ENCODE peak calls at places on chromosomes 13 and 19, in six cellular contexts. One of them, this sample, is unnamed.

GRCh38 chr13:54607421-54607820 is 1578.8 kb downstream of the OLFM4 start:
- DNase-seq in AG10803: no peak
- DNase-seq in body of pancreas: no peak
- DNase-seq in lower leg skin: no peak
- DNase-seq in PC-3: no peak
- DNase-seq in HFF-Myc: no peak
- DNase-seq in this sample: no peak

GRCh38 chr19:56085571-56086275 is 35.4 kb downstream of the ZNF787 start:
- DNase-seq in AG10803: peak
- DNase-seq in body of pancreas: no peak
- DNase-seq in lower leg skin: no peak
- DNase-seq in PC-3: no peak
- DNase-seq in HFF-Myc: no peak
- DNase-seq in this sample: no peak

GRCh38 chr13:33326246-33326645 is 40.7 kb upstream of the STARD13 start:
- DNase-seq in AG10803: no peak
- DNase-seq in body of pancreas: no peak
- DNase-seq in lower leg skin: no peak
- DNase-seq in PC-3: no peak
- DNase-seq in HFF-Myc: no peak
- DNase-seq in this sample: no peak

GRCh38 chr19:10510301-10510802 is 6.9 kb downstream of the S1PR5 start:
- DNase-seq in AG10803: no peak
- DNase-seq in body of pancreas: no peak
- DNase-seq in lower leg skin: no peak
- DNase-seq in PC-3: peak
- DNase-seq in HFF-Myc: no peak
- DNase-seq in this sample: no peak

GRCh38 chr19:56660381-56661105 is 11.0 kb downstream of the ZNF835 start:
- DNase-seq in AG10803: no peak
- DNase-seq in body of pancreas: no peak
- DNase-seq in lower leg skin: no peak
- DNase-seq in PC-3: no peak
- DNase-seq in HFF-Myc: no peak
- DNase-seq in this sample: no peak

GRCh38 chr13:51564252-51564651 is 20.0 kb upstream of the WDFY2 start:
- DNase-seq in AG10803: no peak
- DNase-seq in body of pancreas: no peak
- DNase-seq in lower leg skin: no peak
- DNase-seq in PC-3: peak
- DNase-seq in HFF-Myc: no peak
- DNase-seq in this sample: no peak

GRCh38 chr13:80265348-80265747 is 75.6 kb downstream of the SPRY2 start:
- DNase-seq in AG10803: peak
- DNase-seq in body of pancreas: no peak
- DNase-seq in lower leg skin: no peak
- DNase-seq in PC-3: no peak
- DNase-seq in HFF-Myc: no peak
- DNase-seq in this sample: no peak

GRCh38 chr13:104163866-104164630 is 1097.8 kb upstream of the SLC10A2 start:
- DNase-seq in AG10803: no peak
- DNase-seq in body of pancreas: no peak
- DNase-seq in lower leg skin: no peak
- DNase-seq in PC-3: no peak
- DNase-seq in HFF-Myc: no peak
- DNase-seq in this sample: no peak

GRCh38 chr19:1650627-1651009 is 1.8 kb downstream of the TCF3 start:
- DNase-seq in AG10803: no peak
- DNase-seq in body of pancreas: no peak
- DNase-seq in lower leg skin: no peak
- DNase-seq in PC-3: no peak
- DNase-seq in HFF-Myc: no peak
- DNase-seq in this sample: no peak

GRCh38 chr19:57477191-57478008 is at the start of gene ZNF772:
- DNase-seq in AG10803: peak
- DNase-seq in body of pancreas: peak
- DNase-seq in lower leg skin: peak
- DNase-seq in PC-3: peak
- DNase-seq in HFF-Myc: peak
- DNase-seq in this sample: peak

GRCh38 chr13:99367106-99367616 is 60.0 kb upstream of the GPR183 start:
- DNase-seq in AG10803: no peak
- DNase-seq in body of pancreas: no peak
- DNase-seq in lower leg skin: no peak
- DNase-seq in PC-3: no peak
- DNase-seq in HFF-Myc: no peak
- DNase-seq in this sample: no peak

GRCh38 chr19:29687897-29688728 is 22.9 kb downstream of the PLEKHF1 start:
- DNase-seq in AG10803: peak
- DNase-seq in body of pancreas: no peak
- DNase-seq in lower leg skin: no peak
- DNase-seq in PC-3: peak
- DNase-seq in HFF-Myc: no peak
- DNase-seq in this sample: no peak

GRCh38 chr13:98959299-98959698 is 18.6 kb downstream of the DOCK9 start:
- DNase-seq in AG10803: no peak
- DNase-seq in body of pancreas: no peak
- DNase-seq in lower leg skin: no peak
- DNase-seq in PC-3: no peak
- DNase-seq in HFF-Myc: no peak
- DNase-seq in this sample: no peak

GRCh38 chr13:71866173-71867091 is 572 bp downstream of the DACH1 start:
- DNase-seq in AG10803: no peak
- DNase-seq in body of pancreas: peak
- DNase-seq in lower leg skin: no peak
- DNase-seq in PC-3: no peak
- DNase-seq in HFF-Myc: no peak
- DNase-seq in this sample: no peak

GRCh38 chr13:111283991-111284390 is 36.5 kb upstream of the TEX29 start:
- DNase-seq in AG10803: peak
- DNase-seq in body of pancreas: no peak
- DNase-seq in lower leg skin: no peak
- DNase-seq in PC-3: no peak
- DNase-seq in HFF-Myc: no peak
- DNase-seq in this sample: no peak

GRCh38 chr13:111287201-111287600 is 33.2 kb upstream of the TEX29 start:
- DNase-seq in AG10803: no peak
- DNase-seq in body of pancreas: no peak
- DNase-seq in lower leg skin: no peak
- DNase-seq in PC-3: no peak
- DNase-seq in HFF-Myc: no peak
- DNase-seq in this sample: no peak

GRCh38 chr13:111288276-111288675 is 32.2 kb upstream of the TEX29 start:
- DNase-seq in AG10803: no peak
- DNase-seq in body of pancreas: no peak
- DNase-seq in lower leg skin: no peak
- DNase-seq in PC-3: no peak
- DNase-seq in HFF-Myc: no peak
- DNase-seq in this sample: no peak

GRCh38 chr13:111284579-111284978 is 35.9 kb upstream of the TEX29 start:
- DNase-seq in AG10803: no peak
- DNase-seq in body of pancreas: no peak
- DNase-seq in lower leg skin: no peak
- DNase-seq in PC-3: no peak
- DNase-seq in HFF-Myc: no peak
- DNase-seq in this sample: no peak

GRCh38 chr13:111286162-111286561 is 34.3 kb upstream of the TEX29 start:
- DNase-seq in AG10803: no peak
- DNase-seq in body of pancreas: no peak
- DNase-seq in lower leg skin: no peak
- DNase-seq in PC-3: no peak
- DNase-seq in HFF-Myc: no peak
- DNase-seq in this sample: no peak
- TF ChIP-seq CTCF in AG10803: no peak
- TF ChIP-seq CTCF in body of pancreas: no peak
- TF ChIP-seq CTCF in lower leg skin: no peak
- TF ChIP-seq CTCF in PC-3: no peak
- TF ChIP-seq CTCF in HFF-Myc: no peak
- TF ChIP-seq CTCF in this sample: no peak

GRCh38 chr19:35291916-35292315 is at the start of gene MAG:
- DNase-seq in AG10803: no peak
- DNase-seq in body of pancreas: no peak
- DNase-seq in lower leg skin: no peak
- DNase-seq in PC-3: no peak
- DNase-seq in HFF-Myc: no peak
- DNase-seq in this sample: no peak
- H3K4me3 ChIP-seq in AG10803: no peak
- H3K4me3 ChIP-seq in body of pancreas: no peak
- H3K4me3 ChIP-seq in lower leg skin: no peak
- H3K4me3 ChIP-seq in PC-3: no peak
- H3K4me3 ChIP-seq in HFF-Myc: no peak
- H3K4me3 ChIP-seq in this sample: no peak

GRCh38 chr19:3783660-3784584 is 2.3 kb downstream of the MATK start:
- DNase-seq in AG10803: no peak
- DNase-seq in body of pancreas: no peak
- DNase-seq in lower leg skin: no peak
- DNase-seq in PC-3: peak
- DNase-seq in HFF-Myc: no peak
- DNase-seq in this sample: no peak
- TF ChIP-seq CTCF in AG10803: no peak
- TF ChIP-seq CTCF in body of pancreas: no peak
- TF ChIP-seq CTCF in lower leg skin: no peak
- TF ChIP-seq CTCF in PC-3: peak
- TF ChIP-seq CTCF in HFF-Myc: peak
- TF ChIP-seq CTCF in this sample: peak

GRCh38 chr19:45402469-45403070 is 2.3 kb downstream of the PPP1R13L start:
- DNase-seq in AG10803: peak
- DNase-seq in body of pancreas: peak
- DNase-seq in lower leg skin: peak
- DNase-seq in PC-3: no peak
- DNase-seq in HFF-Myc: no peak
- DNase-seq in this sample: no peak

GRCh38 chr19:45403272-45403671 is 1.6 kb downstream of the PPP1R13L start:
- DNase-seq in AG10803: no peak
- DNase-seq in body of pancreas: no peak
- DNase-seq in lower leg skin: no peak
- DNase-seq in PC-3: no peak
- DNase-seq in HFF-Myc: no peak
- DNase-seq in this sample: no peak

GRCh38 chr19:45404557-45405434 is at the start of gene PPP1R13L:
- DNase-seq in AG10803: peak
- DNase-seq in body of pancreas: peak
- DNase-seq in lower leg skin: peak
- DNase-seq in PC-3: peak
- DNase-seq in HFF-Myc: no peak
- DNase-seq in this sample: peak

GRCh38 chr19:45405435-45406164 is 731 bp upstream of the PPP1R13L start:
- DNase-seq in AG10803: peak
- DNase-seq in body of pancreas: peak
- DNase-seq in lower leg skin: peak
- DNase-seq in PC-3: peak
- DNase-seq in HFF-Myc: peak
- DNase-seq in this sample: peak

GRCh38 chr19:45403781-45404556 is 900 bp downstream of the PPP1R13L start:
- DNase-seq in AG10803: peak
- DNase-seq in body of pancreas: peak
- DNase-seq in lower leg skin: peak
- DNase-seq in PC-3: peak
- DNase-seq in HFF-Myc: no peak
- DNase-seq in this sample: no peak
- H3K4me3 ChIP-seq in AG10803: peak
- H3K4me3 ChIP-seq in body of pancreas: peak
- H3K4me3 ChIP-seq in lower leg skin: peak
- H3K4me3 ChIP-seq in PC-3: peak
- H3K4me3 ChIP-seq in HFF-Myc: peak
- H3K4me3 ChIP-seq in this sample: peak

GRCh38 chr19:23285948-23286347 is 35.8 kb upstream of the ZNF724 start:
- DNase-seq in AG10803: no peak
- DNase-seq in body of pancreas: no peak
- DNase-seq in lower leg skin: no peak
- DNase-seq in PC-3: no peak
- DNase-seq in HFF-Myc: no peak
- DNase-seq in this sample: no peak
- TF ChIP-seq CTCF in AG10803: no peak
- TF ChIP-seq CTCF in body of pancreas: no peak
- TF ChIP-seq CTCF in lower leg skin: no peak
- TF ChIP-seq CTCF in PC-3: no peak
- TF ChIP-seq CTCF in HFF-Myc: no peak
- TF ChIP-seq CTCF in this sample: no peak

This sample was measured in Panc1.